ENCODE peak calls at places on chromosomes 13 and 19, in four cellular contexts. V is tibial nerve, J is AG09309, O is A673. Y is an unnamed sample.

GRCh38 chr13:43364210-43365041 is 341.0 kb downstream of the DNAJC15 start:
- DNase-seq in O (peak; percentile 81), V (no peak), J (peak; percentile 28), Y (no peak)

GRCh38 chr13:27131202-27131623 is 40.4 kb downstream of the USP12 start:
- DNase-seq in V (no peak), O (no peak), J (no peak), Y (peak; percentile 73)

GRCh38 chr13:105638446-105638845 is 897.0 kb downstream of the EFNB2 start:
- DNase-seq in J (no peak), V (no peak), O (no peak), Y (no peak)

GRCh38 chr19:38409631-38410133 is 6.8 kb downstream of the FAM98C start:
- DNase-seq in J (no peak), O (no peak), V (no peak), Y (no peak)

GRCh38 chr13:102556806-102557205 is 40.0 kb upstream of the TPP2 start:
- DNase-seq in O (peak; percentile 34), V (no peak), J (no peak), Y (no peak)

GRCh38 chr19:43594710-43595604 is 977 bp downstream of the IRGQ start:
- DNase-seq in J (no peak), V (no peak), O (peak; percentile 80), Y (no peak)

GRCh38 chr19:52935434-52935833 is 12.2 kb upstream of the ZNF888 start:
- DNase-seq in J (peak; percentile 83), V (no peak), O (no peak), Y (no peak)

GRCh38 chr13:114077121-114077937 is 55.1 kb downstream of the RASA3 start:
- DNase-seq in O (no peak), J (no peak), V (no peak), Y (no peak)

GRCh38 chr19:40191836-40192646 is 815 bp downstream of the MAP3K10 start:
- DNase-seq in V (no peak), O (peak; percentile 18), J (no peak), Y (no peak)

GRCh38 chr13:107387525-107387924 is 819.6 kb upstream of the ARGLU1 start:
- DNase-seq in V (no peak), O (no peak), J (no peak), Y (no peak)

GRCh38 chr19:33064778-33065550 is at the start of gene RHPN2:
- DNase-seq in V (no peak), J (no peak), O (peak; percentile 88), Y (no peak)

GRCh38 chr13:40779796-40780285 is 8.9 kb upstream of the MRPS31 start:
- DNase-seq in J (no peak), V (no peak), O (no peak), Y (no peak)

GRCh38 chr13:99736541-99736940 is 235.0 kb downstream of the ZIC5 start:
- DNase-seq in V (no peak), O (no peak), J (no peak), Y (no peak)

GRCh38 chr13:91045351-91046034 is 302.0 kb upstream of the MIR17HG start:
- DNase-seq in J (no peak), V (no peak), O (peak; percentile 29), Y (no peak)

GRCh38 chr19:32881766-32882165 is 12.2 kb upstream of the SLC7A9 start:
- DNase-seq in J (no peak), O (no peak), V (no peak), Y (no peak)

GRCh38 chr19:1214299-1214861 is 8.8 kb downstream of the STK11 start:
- DNase-seq in J (no peak), O (no peak), V (no peak), Y (no peak)

GRCh38 chr13:29847501-29847983 is 2.9 kb downstream of the UBL3 start:
- DNase-seq in V (peak; percentile 14), O (peak; percentile 59), J (no peak), Y (no peak)

GRCh38 chr19:42121666-42122069 is 10.6 kb downstream of the POU2F2 start:
- DNase-seq in J (no peak), O (peak; percentile 57), V (peak; percentile 33), Y (no peak)

GRCh38 chr13:110185696-110186095 is 121.3 kb downstream of the COL4A1 start:
- DNase-seq in O (no peak), V (no peak), J (peak; percentile 81), Y (no peak)

GRCh38 chr13:91962946-91963345 is 564.5 kb downstream of the GPC5 start:
- DNase-seq in J (no peak), O (no peak), V (no peak), Y (no peak)

GRCh38 chr19:3573162-3573857 is 566 bp downstream of the HMG20B start:
- DNase-seq in V (no peak), O (no peak), J (no peak), Y (no peak)

GRCh38 chr19:50465986-50466771 is 10.1 kb upstream of the EMC10 start:
- DNase-seq in J (no peak), O (no peak), V (no peak), Y (no peak)

GRCh38 chr13:72514141-72514540 is 213.3 kb downstream of the MZT1 start:
- DNase-seq in O (no peak), J (no peak), V (no peak), Y (no peak)

GRCh38 chr13:73060251-73061160 is 1.7 kb downstream of the KLF5 start:
- DNase-seq in J (peak; percentile 53), O (peak; percentile 23), V (no peak), Y (no peak)

GRCh38 chr13:100440756-100441421 is 147.7 kb downstream of the GGACT start:
- DNase-seq in V (no peak), J (no peak), O (no peak), Y (peak; percentile 56)

GRCh38 chr13:88602786-88603777 is 931.9 kb downstream of the SLITRK5 start:
- DNase-seq in V (no peak), O (no peak), J (no peak), Y (no peak)

GRCh38 chr19:51640371-51640770 is 6.3 kb downstream of the SIGLEC14 start:
- DNase-seq in V (no peak), O (no peak), J (no peak), Y (no peak)

GRCh38 chr19:51641648-51642047 is 5.0 kb downstream of the SIGLEC14 start:
- DNase-seq in V (no peak), O (no peak), J (no peak), Y (no peak)

GRCh38 chr19:51647318-51647717 is 693 bp upstream of the SIGLEC14 start:
- DNase-seq in V (no peak), J (no peak), O (no peak), Y (no peak)

GRCh38 chr19:51639916-51640315 is 6.7 kb downstream of the SIGLEC14 start:
- DNase-seq in O (no peak), V (no peak), J (no peak), Y (no peak)

GRCh38 chr19:51644636-51645271 is 1.9 kb downstream of the SIGLEC14 start:
- DNase-seq in O (no peak), V (no peak), J (no peak), Y (no peak)
- H3K4me3 ChIP-seq in O (no peak overlapping the region), V (no peak overlapping the region), J (no peak overlapping the region), Y (no peak overlapping the region)

GRCh38 chr19:16361254-16361653 is 36.6 kb downstream of the KLF2 start:
- DNase-seq in O (no peak), J (no peak), V (no peak), Y (no peak)

GRCh38 chr19:16361926-16362325 is 37.3 kb downstream of the KLF2 start:
- DNase-seq in O (no peak), V (no peak), J (no peak), Y (no peak)

GRCh38 chr19:16363852-16364230 is 39.2 kb downstream of the KLF2 start:
- DNase-seq in V (no peak), O (no peak), J (no peak), Y (no peak)

GRCh38 chr19:16364231-16364865 is 39.7 kb downstream of the KLF2 start:
- DNase-seq in V (no peak), J (no peak), O (no peak), Y (no peak)

GRCh38 chr19:16363133-16363851 is 38.7 kb downstream of the KLF2 start:
- DNase-seq in V (no peak), J (no peak), O (no peak), Y (no peak)
- TF ChIP-seq CTCF in V (no peak), J (no peak), O (no peak), Y (no peak)

DNA sequence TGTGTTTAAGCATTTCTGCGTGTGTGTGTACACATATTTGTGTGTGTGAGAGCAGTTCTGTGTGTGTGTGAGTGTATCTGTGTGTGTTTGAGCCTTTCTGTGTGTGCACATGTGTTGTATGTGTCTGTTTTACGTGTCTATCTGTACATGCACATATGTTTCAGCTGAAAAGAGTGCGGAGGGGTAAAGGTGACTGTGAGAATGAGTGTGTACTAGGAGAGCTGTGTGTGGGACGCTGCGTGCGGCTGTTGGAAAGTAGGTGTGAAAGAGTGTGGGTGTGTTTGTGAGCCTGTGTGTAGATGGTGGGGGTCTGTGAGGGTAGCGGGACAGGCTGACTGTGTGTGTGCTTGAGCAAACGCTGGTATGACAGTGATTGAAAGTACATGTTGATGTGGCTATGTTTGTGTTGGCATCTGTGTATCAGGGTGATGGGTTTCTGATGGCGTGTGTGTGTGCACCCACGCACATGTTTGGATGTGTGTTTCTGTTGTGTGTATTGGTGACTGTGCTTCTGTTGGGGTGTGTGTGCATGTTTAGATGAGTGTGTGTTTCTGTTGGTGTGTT is 7.5 kb upstream of the TPM4 start:
- DNase-seq in O (no peak), J (no peak), V (no peak), Y (no peak)
- H3K4me3 ChIP-seq in O (no peak overlapping the region), J (peak overlapping the region; percentile 30), V (no peak overlapping the region), Y (no peak overlapping the region)

GRCh38 chr19:2478324-2478755 is 2.4 kb downstream of the GADD45B start:
- DNase-seq in V (peak; percentile 62), O (peak; percentile 91), J (no peak), Y (no peak)
- TF ChIP-seq CTCF in V (peak; percentile 48), O (peak; percentile 47), J (peak; percentile 29), Y (peak; percentile 18)

GRCh38 chr19:10420444-10421239 is at the start of gene PDE4A:
- DNase-seq in J (no peak), O (peak; percentile 89), V (no peak), Y (no peak)
- H3K4me3 ChIP-seq in J (peak within 1 kb of the TSS; percentile 59), O (peak within 1 kb of the TSS; percentile 83), V (no peak within 1 kb of the TSS), Y (peak within 1 kb of the TSS; percentile 33)

GRCh38 chr13:97976551-97977375 is 23.3 kb downstream of the IPO5 start:
- DNase-seq in O (peak; percentile 45), V (peak; percentile 10), J (no peak), Y (no peak)
- TF ChIP-seq CTCF in O (no peak), V (no peak), J (no peak), Y (no peak)

DNA sequence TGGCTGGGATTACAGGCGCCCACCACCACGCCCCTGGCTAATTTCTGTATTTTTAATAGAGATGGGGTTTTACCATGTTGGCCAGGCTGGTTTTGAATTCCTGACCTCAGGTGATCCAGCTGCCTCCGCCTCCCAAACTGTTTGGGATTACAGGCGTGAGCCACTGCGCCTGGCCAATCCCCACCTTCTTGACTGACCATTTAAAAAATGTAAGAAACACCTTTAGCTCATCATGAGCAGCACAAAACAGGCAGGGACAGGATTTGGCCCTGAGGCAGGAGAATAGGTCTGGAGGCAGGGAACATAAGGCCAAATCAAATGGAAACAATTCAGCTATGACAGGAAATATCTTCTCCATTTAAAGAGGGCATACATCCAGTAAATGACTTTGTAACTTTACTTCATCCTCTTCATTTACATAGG is 1.4 kb upstream of the MPV17L2 start:
- DNase-seq in J (no peak), V (no peak), O (no peak), Y (no peak)
- H3K4me3 ChIP-seq in J (peak overlapping the region; percentile 61), V (peak overlapping the region; percentile 59), O (peak overlapping the region; percentile 65), Y (peak overlapping the region; percentile 63)

GRCh38 chr13:66543780-66544179 is 686.4 kb downstream of the PCDH9 start:
- DNase-seq in O (no peak), V (no peak), J (no peak), Y (no peak)
- TF ChIP-seq CTCF in O (peak; percentile 28), V (no peak), J (no peak), Y (peak; percentile 45)

GRCh38 chr19:47417746-47418594 is 1.4 kb downstream of the MEIS3 start:
- DNase-seq in O (no peak), J (no peak), V (no peak), Y (no peak)
- H3K4me3 ChIP-seq in O (peak overlapping the region; percentile 52), J (peak overlapping the region; percentile 78), V (no peak overlapping the region), Y (peak overlapping the region; percentile 31)

Y was measured in epithelial cell of proximal tubule.